ENCODE peak calls at places on chromosome 19, in four cellular contexts. One of them, this sample, is unnamed.

GRCh38 chr19:4970558-4971423 is 1.9 kb downstream of the KDM4B start:
- DNase-seq in M059J: no peak
- DNase-seq in aorta: no peak
- DNase-seq in retinal pigment epithelial cell: no peak
- DNase-seq in this sample: no peak

GRCh38 chr19:13366529-13367143 is 139.6 kb downstream of the CACNA1A start:
- DNase-seq in M059J: peak; percentile 42
- DNase-seq in aorta: no peak
- DNase-seq in retinal pigment epithelial cell: no peak
- DNase-seq in this sample: no peak

GRCh38 chr19:52522555-52522954 is 4.9 kb upstream of the ZNF808 start:
- DNase-seq in M059J: no peak
- DNase-seq in aorta: no peak
- DNase-seq in retinal pigment epithelial cell: no peak
- DNase-seq in this sample: no peak

GRCh38 chr19:3697094-3697493 is 3.2 kb downstream of the PIP5K1C start:
- DNase-seq in M059J: no peak
- DNase-seq in aorta: peak; percentile 47
- DNase-seq in retinal pigment epithelial cell: no peak
- DNase-seq in this sample: no peak

GRCh38 chr19:29620931-29621351 is 14.9 kb downstream of the POP4 start:
- DNase-seq in M059J: no peak
- DNase-seq in aorta: no peak
- DNase-seq in retinal pigment epithelial cell: no peak
- DNase-seq in this sample: no peak

GRCh38 chr19:768424-768823 is 17.5 kb downstream of the MISP start:
- DNase-seq in M059J: peak; percentile 78
- DNase-seq in aorta: no peak
- DNase-seq in retinal pigment epithelial cell: peak; percentile 87
- DNase-seq in this sample: no peak

GRCh38 chr19:44430956-44431355 is 17.3 kb downstream of the ZNF229 start:
- DNase-seq in M059J: peak; percentile 23
- DNase-seq in aorta: no peak
- DNase-seq in retinal pigment epithelial cell: no peak
- DNase-seq in this sample: no peak

GRCh38 chr19:6768236-6768785 is 1.1 kb upstream of the SH2D3A start:
- DNase-seq in M059J: no peak
- DNase-seq in aorta: no peak
- DNase-seq in retinal pigment epithelial cell: no peak
- DNase-seq in this sample: no peak

GRCh38 chr19:4233282-4233853 is 4.0 kb downstream of the EBI3 start:
- DNase-seq in M059J: peak; percentile 44
- DNase-seq in aorta: no peak
- DNase-seq in retinal pigment epithelial cell: no peak
- DNase-seq in this sample: no peak

GRCh38 chr19:6125571-6125989 is 9.9 kb upstream of the ACSBG2 start:
- DNase-seq in M059J: peak; percentile 81
- DNase-seq in aorta: peak; percentile 60
- DNase-seq in retinal pigment epithelial cell: peak; percentile 33
- DNase-seq in this sample: peak; percentile 82

GRCh38 chr19:35559781-35560180 is 3.7 kb downstream of the ATP4A start:
- DNase-seq in M059J: no peak
- DNase-seq in aorta: no peak
- DNase-seq in retinal pigment epithelial cell: no peak
- DNase-seq in this sample: no peak

GRCh38 chr19:32359581-32359980 is 14.2 kb downstream of the ZNF507 start:
- DNase-seq in M059J: no peak
- DNase-seq in aorta: no peak
- DNase-seq in retinal pigment epithelial cell: no peak
- DNase-seq in this sample: no peak

GRCh38 chr19:56987184-56987583 is 132.6 kb upstream of the USP29 start:
- DNase-seq in M059J: no peak
- DNase-seq in aorta: no peak
- DNase-seq in retinal pigment epithelial cell: no peak
- DNase-seq in this sample: no peak

GRCh38 chr19:49421039-49421877 is 2.0 kb downstream of the PTH2 start:
- DNase-seq in M059J: no peak
- DNase-seq in aorta: peak; percentile 78
- DNase-seq in retinal pigment epithelial cell: no peak
- DNase-seq in this sample: no peak

GRCh38 chr19:13092608-13093260 is 9.9 kb downstream of the LYL1 start:
- DNase-seq in M059J: peak; percentile 54
- DNase-seq in aorta: peak; percentile 73
- DNase-seq in retinal pigment epithelial cell: no peak
- DNase-seq in this sample: no peak

GRCh38 chr19:56217039-56217949 is 15.2 kb downstream of the ZSCAN5C start:
- DNase-seq in M059J: peak; percentile 5
- DNase-seq in aorta: peak; percentile 48
- DNase-seq in retinal pigment epithelial cell: no peak
- DNase-seq in this sample: no peak

GRCh38 chr19:14563989-14564650 is 7.7 kb downstream of the NDUFB7 start:
- DNase-seq in M059J: no peak
- DNase-seq in aorta: peak; percentile 55
- DNase-seq in retinal pigment epithelial cell: no peak
- DNase-seq in this sample: no peak

GRCh38 chr19:48539503-48540096 is 12.4 kb upstream of the SULT2B1 start:
- DNase-seq in M059J: peak; percentile 62
- DNase-seq in aorta: no peak
- DNase-seq in retinal pigment epithelial cell: peak; percentile 45
- DNase-seq in this sample: no peak

GRCh38 chr19:6423499-6424189 is 967 bp downstream of the KHSRP start:
- DNase-seq in M059J: peak; percentile 56
- DNase-seq in aorta: peak; percentile 67
- DNase-seq in retinal pigment epithelial cell: no peak
- DNase-seq in this sample: no peak

This sample was measured in cardiac septum.